ENCODE peak calls at places on chromosome 14, in four cellular contexts. One of them, this sample, is unnamed.

GRCh38 chr14:74243051-74243450 is 3.8 kb downstream of the VSX2 start:
- DNase-seq in heart left ventricle: no peak
- DNase-seq in HCT116: no peak
- DNase-seq in A549: no peak
- DNase-seq in this sample: no peak

GRCh38 chr14:68947802-68948201 is 31.3 kb downstream of the ACTN1 start:
- DNase-seq in HCT116: no peak
- DNase-seq in A549: peak; percentile 76
- DNase-seq in heart left ventricle: peak; percentile 90
- DNase-seq in this sample: peak; percentile 60

GRCh38 chr14:52876311-52876710 is 74.5 kb downstream of the FERMT2 start:
- DNase-seq in A549: no peak
- DNase-seq in HCT116: no peak
- DNase-seq in heart left ventricle: no peak
- DNase-seq in this sample: no peak

GRCh38 chr14:89613260-89614008 is 196.4 kb upstream of the FOXN3 start:
- DNase-seq in A549: no peak
- DNase-seq in HCT116: no peak
- DNase-seq in heart left ventricle: no peak
- DNase-seq in this sample: no peak

GRCh38 chr14:66070542-66071319 is 415.4 kb upstream of the CCDC196 start:
- DNase-seq in heart left ventricle: peak; percentile 34
- DNase-seq in HCT116: peak; percentile 35
- DNase-seq in A549: peak; percentile 16
- DNase-seq in this sample: peak; percentile 23

GRCh38 chr14:54435500-54435981 is 5.6 kb downstream of the CNIH1 start:
- DNase-seq in heart left ventricle: no peak
- DNase-seq in A549: no peak
- DNase-seq in HCT116: no peak
- DNase-seq in this sample: no peak

GRCh38 chr14:52012635-52013034 is 23.3 kb downstream of the RTRAF start:
- DNase-seq in A549: no peak
- DNase-seq in heart left ventricle: peak; percentile 87
- DNase-seq in HCT116: no peak
- DNase-seq in this sample: peak; percentile 63

GRCh38 chr14:72730468-72730867 is 163.4 kb downstream of the DPF3 start:
- DNase-seq in heart left ventricle: no peak
- DNase-seq in A549: no peak
- DNase-seq in HCT116: no peak
- DNase-seq in this sample: no peak

GRCh38 chr14:101972126-101972785 is 7.9 kb downstream of the DYNC1H1 start:
- DNase-seq in HCT116: peak; percentile 91
- DNase-seq in A549: peak; percentile 97
- DNase-seq in heart left ventricle: peak; percentile 84
- DNase-seq in this sample: peak; percentile 91

GRCh38 chr14:68924392-68925158 is 54.5 kb downstream of the ACTN1 start:
- DNase-seq in A549: no peak
- DNase-seq in heart left ventricle: peak; percentile 59
- DNase-seq in HCT116: no peak
- DNase-seq in this sample: no peak

GRCh38 chr14:105326891-105327694 is 12.5 kb downstream of the PACS2 start:
- DNase-seq in A549: no peak
- DNase-seq in heart left ventricle: peak; percentile 72
- DNase-seq in HCT116: no peak
- DNase-seq in this sample: no peak

GRCh38 chr14:95222870-95223398 is 65.6 kb upstream of the DICER1 start:
- DNase-seq in HCT116: no peak
- DNase-seq in heart left ventricle: no peak
- DNase-seq in A549: no peak
- DNase-seq in this sample: no peak

GRCh38 chr14:50599700-50600444 is 39.9 kb downstream of the ATL1 start:
- DNase-seq in A549: peak; percentile 62
- DNase-seq in HCT116: peak; percentile 38
- DNase-seq in heart left ventricle: no peak
- DNase-seq in this sample: no peak

GRCh38 chr14:58738189-58738836 is 100.6 kb downstream of the DACT1 start:
- DNase-seq in heart left ventricle: no peak
- DNase-seq in HCT116: no peak
- DNase-seq in A549: peak; percentile 50
- DNase-seq in this sample: no peak

GRCh38 chr14:92717571-92718042 is 30.8 kb downstream of the LGMN start:
- DNase-seq in HCT116: no peak
- DNase-seq in A549: no peak
- DNase-seq in heart left ventricle: no peak
- DNase-seq in this sample: no peak

GRCh38 chr14:72741836-72742681 is 151.8 kb downstream of the DPF3 start:
- DNase-seq in HCT116: no peak
- DNase-seq in heart left ventricle: no peak
- DNase-seq in A549: no peak
- DNase-seq in this sample: no peak

GRCh38 chr14:39731912-39732311 is 299.7 kb upstream of the FBXO33 start:
- DNase-seq in heart left ventricle: no peak
- DNase-seq in A549: peak; percentile 14
- DNase-seq in HCT116: peak; percentile 2
- DNase-seq in this sample: no peak

DNA sequence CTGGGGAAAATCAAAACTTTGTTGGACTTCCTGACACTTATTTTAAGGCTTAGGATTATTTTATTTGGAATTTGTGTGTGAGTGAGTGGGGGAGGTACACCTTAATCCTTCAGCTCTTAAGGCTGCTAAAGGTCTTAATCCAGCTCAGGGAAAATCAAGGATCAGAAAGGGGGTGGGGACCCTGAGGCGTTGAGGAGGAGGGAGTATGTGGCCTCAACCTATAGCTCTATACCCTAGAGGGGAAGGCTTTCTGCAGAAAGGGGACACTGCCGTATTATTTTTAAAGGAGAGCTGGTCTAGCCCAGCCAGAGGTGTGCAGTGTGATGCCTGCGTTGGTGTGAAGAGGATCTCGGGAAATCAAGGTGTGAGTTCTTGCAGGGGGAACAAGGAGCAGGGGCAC is 20.0 kb downstream of the IRF2BPL start:
- DNase-seq in heart left ventricle: no peak
- DNase-seq in HCT116: no peak
- DNase-seq in A549: no peak
- DNase-seq in this sample: no peak
- H3K27ac ChIP-seq in heart left ventricle: peak overlapping the region; percentile 47
- H3K27ac ChIP-seq in HCT116: no peak overlapping the region
- H3K27ac ChIP-seq in A549: peak overlapping the region; percentile 13
- H3K27ac ChIP-seq in this sample: peak overlapping the region; percentile 92

DNA sequence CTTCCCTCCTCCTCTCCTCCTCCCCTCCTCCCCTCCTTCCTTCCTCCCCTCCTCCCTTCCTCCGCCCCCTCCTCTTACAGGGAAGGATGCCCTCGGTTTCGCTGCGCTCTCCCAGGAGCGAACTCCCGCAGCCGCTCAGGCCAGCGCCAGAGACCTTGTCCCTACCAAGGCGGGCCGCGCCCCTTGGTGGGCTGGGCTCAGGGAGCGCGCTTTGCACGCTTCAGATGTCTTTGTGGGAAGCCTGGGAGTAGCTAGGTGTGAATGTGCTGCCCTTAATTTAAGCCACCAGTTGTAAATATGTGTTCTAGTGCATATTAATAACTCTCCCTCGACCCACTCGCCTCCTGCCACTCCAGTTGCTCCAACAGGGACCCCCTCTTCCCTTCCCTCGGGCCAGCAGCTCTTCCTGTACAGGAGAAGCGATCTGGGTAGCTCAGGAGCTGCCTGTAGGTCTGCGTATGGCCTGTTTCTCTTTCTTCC is 13.4 kb upstream of the MAP3K9 start:
- DNase-seq in A549: peak; percentile 33
- DNase-seq in heart left ventricle: no peak
- DNase-seq in HCT116: no peak
- DNase-seq in this sample: peak; percentile 24
- TF ChIP-seq POLR2A in A549: no peak
- TF ChIP-seq POLR2A in heart left ventricle: no peak
- TF ChIP-seq POLR2A in HCT116: no peak
- TF ChIP-seq POLR2A in this sample: no peak

GRCh38 chr14:42854061-42854460 is 1247.4 kb downstream of the LRFN5 start:
- DNase-seq in A549: no peak
- DNase-seq in HCT116: no peak
- DNase-seq in heart left ventricle: no peak
- DNase-seq in this sample: no peak
- TF ChIP-seq CTCF in A549: no peak
- TF ChIP-seq CTCF in HCT116: no peak
- TF ChIP-seq CTCF in heart left ventricle: no peak
- TF ChIP-seq CTCF in this sample: no peak

GRCh38 chr14:99551034-99551922 is 52.7 kb downstream of the CCDC85C start:
- DNase-seq in heart left ventricle: no peak
- DNase-seq in A549: no peak
- DNase-seq in HCT116: no peak
- DNase-seq in this sample: no peak

GRCh38 chr14:99548285-99548684 is 55.7 kb downstream of the CCDC85C start:
- DNase-seq in HCT116: no peak
- DNase-seq in A549: no peak
- DNase-seq in heart left ventricle: no peak
- DNase-seq in this sample: no peak

GRCh38 chr14:99550387-99550992 is 53.5 kb downstream of the CCDC85C start:
- DNase-seq in heart left ventricle: no peak
- DNase-seq in A549: no peak
- DNase-seq in HCT116: no peak
- DNase-seq in this sample: no peak

GRCh38 chr14:99549684-99550083 is 54.3 kb downstream of the CCDC85C start:
- DNase-seq in HCT116: no peak
- DNase-seq in heart left ventricle: no peak
- DNase-seq in A549: no peak
- DNase-seq in this sample: no peak

DNA sequence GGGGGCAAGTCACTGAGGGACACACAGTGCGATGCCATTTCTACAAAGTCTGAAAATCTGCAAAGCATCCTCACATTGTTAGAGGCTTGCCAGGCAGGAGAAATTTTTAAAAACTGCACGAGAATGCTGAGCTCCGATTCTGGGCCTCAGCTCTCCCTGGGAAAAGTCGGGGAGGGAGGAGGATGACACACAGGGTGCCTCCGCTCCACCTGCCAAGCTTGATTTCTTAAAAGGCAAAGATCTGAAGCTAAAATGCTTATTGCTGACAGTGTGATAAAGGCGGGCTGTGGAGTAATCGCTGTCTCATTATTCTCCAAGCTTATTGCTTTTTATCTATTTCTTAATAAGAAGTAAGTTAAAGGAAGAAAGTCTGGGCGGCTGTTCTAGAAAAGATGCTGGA is 55.1 kb downstream of the CCDC85C start:
- DNase-seq in HCT116: no peak
- DNase-seq in A549: no peak
- DNase-seq in heart left ventricle: no peak
- DNase-seq in this sample: no peak
- H3K27ac ChIP-seq in HCT116: no peak overlapping the region
- H3K27ac ChIP-seq in A549: peak overlapping the region; percentile 39
- H3K27ac ChIP-seq in heart left ventricle: no peak overlapping the region
- H3K27ac ChIP-seq in this sample: no peak overlapping the region

GRCh38 chr14:21234112-21234511 is 35.1 kb downstream of the HNRNPC start:
- DNase-seq in A549: no peak
- DNase-seq in heart left ventricle: no peak
- DNase-seq in HCT116: no peak
- DNase-seq in this sample: no peak

GRCh38 chr14:21240417-21240816 is 28.8 kb downstream of the HNRNPC start:
- DNase-seq in heart left ventricle: no peak
- DNase-seq in HCT116: no peak
- DNase-seq in A549: no peak
- DNase-seq in this sample: no peak

GRCh38 chr14:21233457-21234076 is 35.7 kb downstream of the HNRNPC start:
- DNase-seq in HCT116: no peak
- DNase-seq in heart left ventricle: no peak
- DNase-seq in A549: peak; percentile 48
- DNase-seq in this sample: no peak

GRCh38 chr14:21238823-21239518 is 30.3 kb downstream of the HNRNPC start:
- DNase-seq in heart left ventricle: no peak
- DNase-seq in A549: no peak
- DNase-seq in HCT116: no peak
- DNase-seq in this sample: no peak

GRCh38 chr14:21236948-21237797 is 32.1 kb downstream of the HNRNPC start:
- DNase-seq in HCT116: no peak
- DNase-seq in A549: no peak
- DNase-seq in heart left ventricle: no peak
- DNase-seq in this sample: no peak
- TF ChIP-seq POLR2A in HCT116: no peak
- TF ChIP-seq POLR2A in A549: no peak
- TF ChIP-seq POLR2A in heart left ventricle: no peak
- TF ChIP-seq POLR2A in this sample: no peak

GRCh38 chr14:34693228-34693939 is 21.0 kb downstream of the CFL2 start:
- DNase-seq in heart left ventricle: peak; percentile 33
- DNase-seq in HCT116: peak; percentile 37
- DNase-seq in A549: peak; percentile 83
- DNase-seq in this sample: peak; percentile 80
- TF ChIP-seq CTCF in heart left ventricle: no peak
- TF ChIP-seq CTCF in HCT116: no peak
- TF ChIP-seq CTCF in A549: no peak
- TF ChIP-seq CTCF in this sample: no peak

GRCh38 chr14:75540479-75540851 is 18.2 kb downstream of the BATF start:
- DNase-seq in HCT116: no peak
- DNase-seq in heart left ventricle: no peak
- DNase-seq in A549: no peak
- DNase-seq in this sample: no peak
- H3K27ac ChIP-seq in HCT116: no peak overlapping the region
- H3K27ac ChIP-seq in heart left ventricle: no peak overlapping the region
- H3K27ac ChIP-seq in A549: peak overlapping the region; percentile 75
- H3K27ac ChIP-seq in this sample: no peak overlapping the region

GRCh38 chr14:56875104-56875675 is 64.9 kb upstream of the OTX2 start:
- DNase-seq in HCT116: no peak
- DNase-seq in heart left ventricle: no peak
- DNase-seq in A549: no peak
- DNase-seq in this sample: no peak
- TF ChIP-seq POLR2A in HCT116: no peak
- TF ChIP-seq POLR2A in heart left ventricle: no peak
- TF ChIP-seq POLR2A in A549: no peak
- TF ChIP-seq POLR2A in this sample: no peak

DNA sequence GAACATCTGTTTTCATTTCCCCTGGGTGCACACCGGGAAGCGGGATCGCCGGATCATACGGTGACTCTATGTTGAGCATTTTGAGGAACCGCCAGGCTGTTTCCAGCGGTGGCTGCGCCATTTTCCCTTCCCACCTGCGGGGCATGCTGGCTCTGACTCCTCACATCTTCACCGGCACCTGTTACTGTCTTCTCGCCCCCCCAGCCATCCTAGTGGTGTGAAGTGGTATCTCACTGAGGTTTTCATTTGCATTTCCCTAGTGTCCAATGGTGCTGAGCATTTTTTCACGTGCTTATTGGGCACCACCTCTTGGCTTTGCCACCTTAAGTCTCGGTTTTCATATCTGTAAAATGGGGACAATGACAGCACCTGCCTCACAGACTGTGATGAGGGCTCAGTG is 44.1 kb upstream of the EML1 start:
- DNase-seq in heart left ventricle: no peak
- DNase-seq in A549: peak; percentile 52
- DNase-seq in HCT116: no peak
- DNase-seq in this sample: no peak
- TF ChIP-seq CTCF in heart left ventricle: no peak
- TF ChIP-seq CTCF in A549: no peak
- TF ChIP-seq CTCF in HCT116: peak; percentile 49
- TF ChIP-seq CTCF in this sample: no peak